ENCODE peak calls at places on chromosome 5, in seven cellular contexts. B, T, S, U, E, F and C are unnamed samples.

GRCh38 chr5:180007582-180007981 is 64.0 kb downstream of the RNF130 start:
- DNase-seq in T (no peak), U (no peak), S (no peak), E (peak), B (no peak), F (no peak), C (peak)

GRCh38 chr5:93257616-93258015 is 323.4 kb downstream of the NR2F1-AS1 start:
- DNase-seq in F (no peak), E (no peak), S (peak), T (no peak), U (no peak), B (no peak), C (no peak)

GRCh38 chr5:128036961-128037360 is 46.6 kb upstream of the SLC12A2 start:
- DNase-seq in E (no peak), F (no peak), U (no peak), T (no peak), B (no peak), S (peak), C (no peak)

GRCh38 chr5:149493316-149493715 is 57.9 kb downstream of the CSNK1A1 start:
- DNase-seq in T (no peak), F (no peak), E (no peak), U (no peak), S (no peak), B (no peak), C (no peak)

GRCh38 chr5:115487168-115487567 is 57.4 kb downstream of the FEM1C start:
- DNase-seq in E (no peak), F (no peak), B (no peak), T (no peak), S (no peak), U (no peak), C (no peak)

GRCh38 chr5:150428106-150428876 is 15.6 kb upstream of the CD74 start:
- DNase-seq in S (no peak), U (peak), T (no peak), B (peak), E (peak), F (peak), C (no peak)

GRCh38 chr5:14269395-14269794 is 126.3 kb downstream of the TRIO start:
- DNase-seq in U (no peak), E (no peak), F (no peak), S (no peak), T (no peak), B (no peak), C (no peak)

GRCh38 chr5:54701179-54701578 is 183.6 kb downstream of the SNX18 start:
- DNase-seq in T (no peak), S (peak), F (no peak), E (no peak), B (no peak), U (no peak), C (no peak)

GRCh38 chr5:39547548-39548154 is 122.9 kb upstream of the DAB2 start:
- DNase-seq in E (peak), F (peak), U (no peak), T (no peak), B (no peak), S (peak), C (peak)

GRCh38 chr5:90747693-90748092 is 189.1 kb downstream of the ADGRV1 start:
- DNase-seq in B (no peak), F (no peak), E (no peak), S (no peak), U (no peak), T (no peak), C (no peak)

GRCh38 chr5:118553662-118554061 is 434.7 kb downstream of the DTWD2 start:
- DNase-seq in U (no peak), B (peak), E (no peak), S (peak), T (no peak), F (peak), C (no peak)

GRCh38 chr5:52964138-52964537 is 25.0 kb upstream of the ITGA2 start:
- DNase-seq in E (no peak), F (no peak), T (no peak), U (no peak), S (peak), B (no peak), C (no peak)

GRCh38 chr5:126718246-126718868 is 58.6 kb upstream of the LMNB1 start:
- DNase-seq in S (no peak), F (no peak), T (no peak), U (no peak), B (no peak), E (no peak), C (no peak)

GRCh38 chr5:10733426-10733825 is 27.6 kb downstream of the DAP start:
- DNase-seq in F (no peak), T (no peak), S (no peak), B (no peak), U (no peak), E (no peak), C (no peak)

GRCh38 chr5:68347549-68347948 is 132.0 kb downstream of the PIK3R1 start:
- DNase-seq in S (no peak), E (no peak), U (no peak), T (no peak), B (no peak), F (no peak), C (no peak)

GRCh38 chr5:147037517-147038205 is 159.1 kb upstream of the PPP2R2B start:
- DNase-seq in T (no peak), U (no peak), F (no peak), S (peak), B (no peak), E (no peak), C (no peak)

GRCh38 chr5:143016777-143017374 is 246.7 kb downstream of the ARHGAP26 start:
- DNase-seq in F (no peak), T (no peak), B (no peak), S (peak), U (no peak), E (peak), C (peak)

GRCh38 chr5:133240425-133241091 is 188.7 kb downstream of the HSPA4 start:
- DNase-seq in E (peak), B (no peak), T (peak), U (peak), F (peak), S (peak), C (peak)
- TF ChIP-seq POLR2A in E (peak), B (no peak), T (peak), U (no peak), F (no peak), S (no peak), C (peak)

GRCh38 chr5:40827479-40827977 is 7.5 kb downstream of the RPL37 start:
- DNase-seq in T (no peak), S (no peak), F (no peak), E (no peak), B (no peak), U (no peak), C (no peak)
- TF ChIP-seq POLR2A in T (no peak), S (no peak), F (no peak), E (peak), B (no peak), U (no peak), C (no peak)

GRCh38 chr5:157109744-157110143 is 900 bp upstream of the HAVCR2 start:
- DNase-seq in U (no peak), T (peak), S (no peak), F (no peak), E (no peak), B (peak), C (no peak)
- TF ChIP-seq POLR2A in U (no peak), T (peak), S (no peak), F (no peak), E (no peak), B (no peak), C (no peak)

DNA sequence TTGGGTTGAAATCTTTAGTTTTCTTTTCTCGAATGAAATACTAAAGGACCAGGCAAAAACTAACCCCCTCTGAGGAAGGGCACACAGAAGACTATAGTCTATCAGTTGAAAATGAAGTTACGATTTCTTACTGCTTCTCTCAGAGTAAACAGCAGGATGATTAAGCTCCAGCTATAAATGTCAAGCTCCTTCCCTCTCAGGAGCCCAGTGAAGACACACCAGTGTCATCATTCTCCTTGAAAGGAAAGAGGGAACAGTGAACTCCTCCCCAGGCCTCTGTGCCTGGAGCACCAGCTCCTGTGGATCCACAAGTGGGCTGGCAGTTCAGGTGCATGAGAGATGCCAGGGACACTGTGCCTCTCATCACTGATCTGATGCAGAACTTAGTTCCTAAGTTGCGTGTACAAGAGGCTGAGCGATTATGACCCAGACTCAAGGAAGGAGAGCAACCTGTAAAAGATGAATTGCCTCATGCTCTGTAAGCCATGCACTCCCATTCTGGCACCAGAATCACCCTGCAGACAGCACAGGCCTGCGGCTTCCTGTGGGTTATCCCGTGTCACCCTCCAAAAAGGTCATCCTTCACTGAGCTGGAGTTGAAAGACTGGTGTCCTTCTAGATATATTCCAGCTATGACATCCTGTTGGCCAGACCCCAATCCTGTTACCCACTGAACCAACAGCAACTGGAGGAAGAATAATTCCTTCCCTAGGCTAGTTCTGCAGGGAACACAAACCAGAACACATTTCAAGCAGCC is 394.0 kb downstream of the SEMA5A start:
- DNase-seq in B (no peak), S (peak), F (no peak), U (no peak), T (no peak), E (no peak), C (no peak)
- TF ChIP-seq POLR2A in B (no peak), S (no peak), F (no peak), U (no peak), T (no peak), E (no peak), C (no peak)

GRCh38 chr5:132462856-132463745 is 27.5 kb downstream of the IRF1 start:
- DNase-seq in F (no peak), T (no peak), E (no peak), B (no peak), U (no peak), S (no peak), C (no peak)
- TF ChIP-seq POLR2A in F (no peak), T (no peak), E (no peak), B (no peak), U (no peak), S (no peak), C (no peak)

GRCh38 chr5:170746081-170746951 is 37.2 kb upstream of the GABRP start:
- DNase-seq in F (no peak), U (no peak), B (no peak), S (no peak), T (no peak), E (no peak), C (no peak)

GRCh38 chr5:170747357-170747756 is 36.2 kb upstream of the GABRP start:
- DNase-seq in S (no peak), F (no peak), E (no peak), B (no peak), T (no peak), U (no peak), C (no peak)

GRCh38 chr5:170743876-170744212 is 39.7 kb upstream of the GABRP start:
- DNase-seq in B (no peak), T (no peak), S (no peak), U (no peak), F (no peak), E (no peak), C (no peak)

GRCh38 chr5:170746952-170747340 is 36.6 kb upstream of the GABRP start:
- DNase-seq in U (no peak), B (no peak), E (no peak), F (no peak), T (no peak), S (no peak), C (no peak)

DNA sequence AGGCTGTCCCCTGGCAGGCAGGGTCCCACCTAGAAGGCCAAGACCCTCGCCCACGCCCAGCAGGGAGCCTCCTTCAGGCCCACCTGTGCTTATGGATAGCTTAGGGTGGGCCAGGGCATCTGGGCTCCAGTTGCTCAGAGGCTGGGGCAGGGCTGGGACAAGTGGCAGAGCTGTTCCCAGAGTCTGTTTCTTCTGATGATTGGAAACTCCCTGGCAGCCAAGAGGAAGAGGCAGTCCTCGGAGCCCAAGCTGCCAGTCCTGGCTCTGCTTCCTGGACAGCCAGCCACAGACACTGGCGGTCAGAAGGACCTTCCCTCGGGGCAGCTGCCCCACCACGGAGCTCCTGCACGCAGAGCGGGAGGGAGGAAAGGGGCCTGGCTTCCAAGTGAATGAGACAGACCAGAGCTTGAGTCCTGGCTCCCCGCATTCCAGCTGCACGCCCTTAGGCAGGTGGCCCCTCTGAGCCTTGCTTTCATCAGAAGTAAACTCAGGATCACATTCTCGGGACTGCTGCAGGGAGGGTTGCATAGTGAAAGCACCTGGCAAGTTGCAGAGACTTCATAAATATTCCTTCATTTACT is 38.0 kb upstream of the GABRP start:
- DNase-seq in U (peak), E (no peak), F (no peak), S (peak), B (no peak), T (no peak), C (no peak)
- TF ChIP-seq POLR2A in U (no peak), E (no peak), F (no peak), S (no peak), B (no peak), T (no peak), C (no peak)

DNA sequence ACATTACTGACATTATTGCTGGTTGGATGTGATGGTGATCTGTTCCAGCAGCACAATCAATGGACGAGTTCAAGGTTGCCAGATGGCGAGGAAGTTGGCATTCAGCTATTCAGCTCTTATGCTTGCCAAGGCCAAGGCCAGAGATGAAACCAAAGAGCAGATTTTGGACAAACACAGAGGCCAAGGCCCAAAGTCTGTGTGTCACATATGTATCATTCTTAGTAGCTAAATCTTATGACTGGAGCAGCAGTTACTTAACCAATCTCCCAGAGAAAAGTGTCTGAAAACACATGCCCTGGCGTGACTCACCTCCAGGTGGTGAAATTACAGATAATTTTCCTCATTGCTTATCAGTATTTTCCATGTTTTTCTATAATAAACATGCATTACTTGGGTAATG is 189.0 kb upstream of the EGFLAM start:
- DNase-seq in F (no peak), E (no peak), T (no peak), S (no peak), U (no peak), B (no peak), C (no peak)
- TF ChIP-seq POLR2A in F (no peak), E (no peak), T (no peak), S (no peak), U (no peak), B (no peak), C (no peak)